ENCODE peak calls at places on chromosomes 2 and 18, in nine cellular contexts. G, D, I, T, A, J, V, F and M are unnamed samples. For H3K9me3, the result is how much of the 10 kb centered on the place peaks cover.

GRCh38 chr2:219388845-219389156 is 1.1 kb upstream of the DNPEP start:
- DNase-seq in J (no peak), D (no peak), A (no peak), T (no peak), I (no peak), V (no peak), G (no peak), F (no peak), M (no peak)

GRCh38 chr18:8910843-8911242 is 191.7 kb upstream of the NDUFV2 start:
- DNase-seq in I (no peak), A (no peak), F (no peak), V (no peak), J (no peak), T (no peak), G (no peak), D (no peak), M (no peak)

GRCh38 chr2:65079017-65079416 is 22.8 kb downstream of the CEP68 start:
- DNase-seq in G (no peak), D (no peak), I (no peak), F (no peak), V (no peak), J (no peak), A (no peak), T (no peak), M (no peak)

GRCh38 chr18:57505231-57505630 is 70.1 kb downstream of the ONECUT2 start:
- DNase-seq in I (no peak), G (no peak), D (no peak), V (no peak), A (no peak), F (no peak), J (no peak), T (no peak), M (no peak)

GRCh38 chr2:70354264-70354949 is 52.5 kb upstream of the FAM136A start:
- DNase-seq in J (peak), D (no peak), T (no peak), G (no peak), I (no peak), F (no peak), A (no peak), V (no peak), M (no peak)

GRCh38 chr18:58314284-58314683 is 270.3 kb downstream of the NEDD4L start:
- DNase-seq in D (peak), F (no peak), V (no peak), T (no peak), J (peak), I (no peak), G (no peak), A (no peak), M (no peak)

GRCh38 chr2:66431840-66432511 is 2.9 kb upstream of the MEIS1 start:
- DNase-seq in V (no peak), A (no peak), F (no peak), T (no peak), J (no peak), I (no peak), D (peak), G (no peak), M (no peak)

GRCh38 chr2:158234497-158234896 is 132.8 kb downstream of the UPP2 start:
- DNase-seq in A (no peak), J (no peak), F (no peak), G (no peak), D (no peak), T (no peak), I (no peak), V (no peak), M (no peak)

GRCh38 chr2:161427413-161428239 is 11.5 kb downstream of the TBR1 start:
- DNase-seq in T (no peak), D (no peak), V (no peak), J (peak), I (no peak), G (no peak), F (no peak), A (no peak), M (no peak)

GRCh38 chr18:73791081-73791480 is 356.6 kb downstream of the FBXO15 start:
- DNase-seq in D (no peak), J (peak), T (no peak), G (no peak), F (no peak), I (no peak), A (no peak), V (no peak), M (no peak)

GRCh38 chr2:172722481-172722880 is 13.2 kb upstream of the RAPGEF4 start:
- DNase-seq in V (no peak), J (no peak), D (no peak), T (no peak), A (no peak), G (no peak), I (no peak), F (no peak), M (no peak)

GRCh38 chr18:71899707-71900483 is 644.2 kb downstream of the CBLN2 start:
- DNase-seq in T (peak), F (no peak), J (no peak), I (no peak), D (no peak), V (no peak), G (peak), A (no peak), M (no peak)

GRCh38 chr18:28767781-28768211 is 590.9 kb upstream of the CDH2 start:
- DNase-seq in J (peak), V (no peak), A (no peak), G (no peak), D (no peak), T (no peak), I (no peak), F (no peak), M (no peak)

GRCh38 chr2:127097471-127097765 is 9.5 kb downstream of the BIN1 start:
- DNase-seq in D (peak), A (no peak), J (no peak), T (no peak), V (no peak), I (no peak), F (no peak), G (no peak), M (no peak)

GRCh38 chr2:95344656-95345055 is 47.5 kb downstream of the KCNIP3 start:
- DNase-seq in A (no peak), V (no peak), I (no peak), D (peak), F (no peak), G (no peak), J (no peak), T (no peak), M (no peak)

GRCh38 chr18:55343396-55344073 is 244.5 kb downstream of the TCF4 start:
- DNase-seq in G (no peak), F (no peak), D (no peak), J (peak), A (no peak), I (no peak), T (peak), V (no peak), M (no peak)

GRCh38 chr2:30661173-30662107 is 145.8 kb downstream of the CAPN13 start:
- DNase-seq in F (no peak), T (no peak), V (no peak), J (no peak), A (no peak), G (no peak), D (no peak), I (no peak), M (no peak)

GRCh38 chr2:98617149-98617548 is 8.8 kb downstream of the UNC50 start:
- DNase-seq in V (no peak), A (no peak), T (no peak), I (no peak), J (no peak), D (no peak), G (no peak), F (no peak), M (no peak)

GRCh38 chr2:32825291-32825712 is 121.5 kb upstream of the LTBP1 start:
- DNase-seq in V (peak), J (peak), D (no peak), G (peak), T (peak), F (no peak), A (no peak), I (no peak), M (no peak)

GRCh38 chr2:205763708-205764501 is 81.6 kb downstream of the NRP2 start:
- DNase-seq in D (peak), T (peak), J (peak), F (no peak), I (no peak), A (no peak), G (peak), V (peak), M (no peak)

GRCh38 chr2:158719411-158719810 is 75.7 kb upstream of the DAPL1 start:
- DNase-seq in D (no peak), A (no peak), T (no peak), G (no peak), F (no peak), J (no peak), V (no peak), I (no peak), M (no peak)

DNA sequence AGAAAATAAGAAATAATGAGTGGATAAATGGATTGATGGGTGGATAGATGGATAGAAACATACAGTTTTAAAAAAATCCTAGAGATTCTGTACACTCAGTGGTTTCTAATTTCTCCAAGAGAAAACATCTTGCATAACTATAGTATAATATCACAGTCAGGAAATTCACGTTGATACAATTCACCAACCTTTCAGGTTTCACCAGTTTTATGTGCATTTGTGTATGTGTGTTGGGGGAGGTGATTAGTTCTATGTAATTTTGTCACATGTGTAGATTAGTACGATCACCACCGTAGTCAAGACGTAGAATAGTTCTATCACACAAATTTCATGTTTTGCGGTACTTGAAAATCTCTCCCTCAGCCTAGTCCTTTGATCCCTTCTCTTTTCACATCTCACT is 288.2 kb upstream of the LRATD1 start:
- DNase-seq in A (no peak), F (no peak), T (no peak), I (no peak), D (no peak), G (no peak), J (no peak), V (no peak), M (no peak)
- H3K9me3 ChIP-seq in A (under half), F (under half), T (under half), I (under half), D (under half), G (under half), J (under half), V (under half), M (under half)

DNA sequence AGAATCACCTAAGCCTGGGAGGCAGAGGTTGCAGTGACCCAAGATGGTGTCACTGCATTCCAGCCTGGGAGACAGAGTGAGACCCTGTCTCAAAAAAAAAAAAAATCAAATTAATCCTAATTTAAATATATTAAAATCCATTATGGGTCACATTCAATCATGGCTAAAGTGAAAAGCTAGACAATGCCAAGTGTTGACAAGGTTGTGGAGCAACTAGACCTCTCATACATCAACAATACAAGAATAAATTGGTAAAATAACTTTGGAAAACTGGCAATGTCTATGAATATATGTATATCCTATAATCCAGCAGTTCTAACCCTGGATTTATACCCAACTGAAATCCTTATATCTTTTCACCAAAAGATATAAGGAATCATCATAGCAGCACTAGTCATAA is 23.4 kb upstream of the ATL2 start:
- DNase-seq in I (no peak), D (no peak), F (no peak), G (no peak), V (no peak), T (no peak), A (no peak), J (no peak), M (no peak)
- H3K9me3 ChIP-seq in I (under half), D (under half), F (under half), G (under half), V (under half), T (under half), A (under half), J (under half), M (under half)

GRCh38 chr2:125264453-125264852 is 1239.4 kb downstream of the CNTNAP5 start:
- DNase-seq in T (peak), I (no peak), D (no peak), G (no peak), A (no peak), F (no peak), J (no peak), V (no peak), M (no peak)

GRCh38 chr2:125267683-125268082 is 1242.6 kb downstream of the CNTNAP5 start:
- DNase-seq in T (no peak), D (no peak), A (no peak), J (no peak), V (no peak), G (no peak), I (no peak), F (no peak), M (no peak)
- H3K9me3 ChIP-seq in T (under half), D (under half), A (under half), J (under half), V (under half), G (under half), I (under half), F (under half), M (under half)

GRCh38 chr2:85435220-85435958 is 16.9 kb downstream of the SH2D6 start:
- DNase-seq in J (no peak), G (no peak), T (no peak), A (no peak), V (no peak), D (no peak), I (no peak), F (no peak), M (no peak)
- H3K9me3 ChIP-seq in J (under half), G (under half), T (under half), A (under half), V (under half), D (under half), I (under half), F (under half), M (under half)

GRCh38 chr2:215847056-215847455 is 166.3 kb downstream of the MREG start:
- DNase-seq in J (no peak), I (no peak), A (no peak), D (no peak), T (no peak), F (no peak), V (peak), G (no peak), M (no peak)
- H3K9me3 ChIP-seq in J (under half), I (under half), A (under half), D (under half), T (under half), F (under half), V (under half), G (under half), M (under half)

GRCh38 chr2:239763433-239764097 is 261.6 kb downstream of the NDUFA10 start:
- DNase-seq in J (peak), F (no peak), A (no peak), D (peak), V (no peak), T (no peak), I (no peak), G (no peak), M (no peak)
- H3K9me3 ChIP-seq in J (under half), F (under half), A (under half), D (under half), V (under half), T (under half), I (under half), G (under half), M (under half)

GRCh38 chr2:39563572-39563971 is 102.1 kb upstream of the TMEM178A start:
- DNase-seq in T (no peak), I (no peak), J (no peak), V (no peak), D (no peak), A (no peak), G (no peak), F (no peak), M (no peak)
- H3K9me3 ChIP-seq in T (under half), I (under half), J (under half), V (under half), D (under half), A (under half), G (under half), F (under half), M (under half)

GRCh38 chr2:1990724-1991123 is 246.4 kb upstream of the PXDN start:
- DNase-seq in V (peak), G (peak), J (peak), F (no peak), A (no peak), D (peak), T (no peak), I (no peak), M (no peak)

GRCh38 chr2:1990151-1990589 is 245.9 kb upstream of the PXDN start:
- DNase-seq in T (no peak), D (no peak), F (no peak), J (no peak), I (no peak), V (peak), G (no peak), A (no peak), M (no peak)

GRCh38 chr2:1991126-1991525 is 246.8 kb upstream of the PXDN start:
- DNase-seq in D (no peak), V (no peak), T (no peak), J (no peak), G (no peak), I (no peak), F (no peak), A (no peak), M (no peak)

GRCh38 chr2:1992280-1992679 is 248.0 kb upstream of the PXDN start:
- DNase-seq in I (no peak), T (no peak), A (no peak), F (no peak), D (no peak), V (no peak), J (no peak), G (no peak), M (no peak)

DNA sequence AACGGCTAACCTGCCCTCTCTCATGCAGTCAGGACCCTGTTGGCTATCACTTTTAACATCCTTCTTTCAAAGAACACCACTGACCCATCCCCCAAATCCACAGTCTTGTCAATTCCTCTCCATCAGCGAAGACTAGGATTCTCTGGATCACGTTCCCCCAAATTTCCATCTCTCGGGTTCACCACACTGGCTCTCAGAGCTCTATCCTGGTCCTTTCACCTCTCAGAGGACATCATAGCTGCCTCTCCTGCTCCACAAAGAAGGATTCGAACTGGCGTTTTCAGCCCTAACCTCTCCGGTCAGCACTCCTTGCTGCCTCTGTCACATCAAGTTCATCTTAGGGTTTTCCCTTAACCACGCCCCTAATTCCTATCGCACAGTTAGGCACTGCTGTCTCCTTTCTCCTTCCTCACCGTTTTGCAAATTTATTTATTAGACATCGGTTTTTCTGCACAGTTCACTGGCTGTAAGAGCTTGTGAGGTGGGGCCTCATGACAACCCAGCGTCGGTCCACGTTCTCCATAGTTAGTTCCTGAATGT is 247.5 kb upstream of the PXDN start:
- DNase-seq in I (no peak), V (no peak), T (no peak), D (no peak), F (no peak), G (no peak), J (no peak), A (no peak), M (no peak)
- H3K9me3 ChIP-seq in I (under half), V (under half), T (under half), D (under half), F (under half), G (under half), J (under half), A (under half), M (under half)

DNA sequence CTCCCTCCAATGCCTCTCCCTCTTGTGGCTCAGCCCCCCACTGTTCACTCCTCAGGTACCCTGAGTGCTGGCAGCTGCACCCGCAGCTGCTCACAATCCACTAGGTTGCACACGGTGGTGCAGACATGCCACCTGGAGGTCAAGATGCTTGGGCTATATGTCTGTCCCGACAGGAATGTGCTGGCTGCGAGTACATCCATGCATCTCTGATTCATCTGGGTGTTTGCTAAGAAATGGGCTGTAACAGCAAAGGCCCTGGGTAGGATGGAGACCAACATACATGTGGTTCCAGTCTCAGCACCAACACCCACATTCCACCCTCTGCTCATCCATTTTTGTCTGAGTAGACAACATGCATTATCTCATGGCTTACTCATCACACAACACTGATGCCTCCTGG is 31.3 kb downstream of the ANKMY1 start:
- DNase-seq in J (no peak), I (no peak), T (no peak), G (no peak), A (no peak), F (no peak), V (no peak), D (no peak), M (no peak)
- H3K9me3 ChIP-seq in J (under half), I (under half), T (under half), G (under half), A (under half), F (under half), V (under half), D (under half), M (under half)